ENCODE peak calls at places on chromosomes 11 and 22, in eight cellular contexts. One of them, this sample, is unnamed.

GRCh38 chr11:75728992-75729391 is 11.4 kb downstream of the MOGAT2 start:
- DNase-seq in DND-41: no peak
- DNase-seq in fibroblast of villous mesenchyme: no peak
- DNase-seq in colonic mucosa: no peak
- DNase-seq in cardiac muscle cell: no peak
- DNase-seq in fibroblast of mammary gland: no peak
- DNase-seq in naive thymus-derived CD4-positive, alpha-beta T cell: no peak
- DNase-seq in CD4-positive, alpha-beta memory T cell: no peak
- DNase-seq in this sample: no peak

GRCh38 chr22:27435839-27436581 is 365.5 kb downstream of the MN1 start:
- DNase-seq in fibroblast of villous mesenchyme: peak
- DNase-seq in fibroblast of mammary gland: peak
- DNase-seq in CD4-positive, alpha-beta memory T cell: no peak
- DNase-seq in colonic mucosa: no peak
- DNase-seq in naive thymus-derived CD4-positive, alpha-beta T cell: no peak
- DNase-seq in DND-41: no peak
- DNase-seq in cardiac muscle cell: peak
- DNase-seq in this sample: no peak

GRCh38 chr22:48089601-48090331 is 1327.3 kb downstream of the TBC1D22A start:
- DNase-seq in naive thymus-derived CD4-positive, alpha-beta T cell: no peak
- DNase-seq in fibroblast of villous mesenchyme: peak
- DNase-seq in fibroblast of mammary gland: peak
- DNase-seq in DND-41: peak
- DNase-seq in cardiac muscle cell: no peak
- DNase-seq in colonic mucosa: peak
- DNase-seq in CD4-positive, alpha-beta memory T cell: no peak
- DNase-seq in this sample: no peak

GRCh38 chr11:115616941-115617340 is 112.7 kb upstream of the CADM1 start:
- DNase-seq in fibroblast of mammary gland: peak
- DNase-seq in naive thymus-derived CD4-positive, alpha-beta T cell: no peak
- DNase-seq in fibroblast of villous mesenchyme: peak
- DNase-seq in cardiac muscle cell: no peak
- DNase-seq in CD4-positive, alpha-beta memory T cell: no peak
- DNase-seq in colonic mucosa: no peak
- DNase-seq in DND-41: no peak
- DNase-seq in this sample: no peak

GRCh38 chr11:95269402-95269801 is 38.4 kb upstream of the SESN3 start:
- DNase-seq in fibroblast of mammary gland: peak
- DNase-seq in cardiac muscle cell: no peak
- DNase-seq in colonic mucosa: no peak
- DNase-seq in DND-41: no peak
- DNase-seq in naive thymus-derived CD4-positive, alpha-beta T cell: no peak
- DNase-seq in CD4-positive, alpha-beta memory T cell: no peak
- DNase-seq in fibroblast of villous mesenchyme: no peak
- DNase-seq in this sample: no peak

GRCh38 chr11:61688368-61689163 is 8.4 kb downstream of the DAGLA start:
- DNase-seq in CD4-positive, alpha-beta memory T cell: no peak
- DNase-seq in DND-41: no peak
- DNase-seq in fibroblast of mammary gland: peak
- DNase-seq in naive thymus-derived CD4-positive, alpha-beta T cell: no peak
- DNase-seq in colonic mucosa: peak
- DNase-seq in fibroblast of villous mesenchyme: peak
- DNase-seq in cardiac muscle cell: no peak
- DNase-seq in this sample: no peak

GRCh38 chr11:88469828-88470227 is 132.3 kb upstream of the CTSC start:
- DNase-seq in DND-41: no peak
- DNase-seq in cardiac muscle cell: no peak
- DNase-seq in naive thymus-derived CD4-positive, alpha-beta T cell: no peak
- DNase-seq in colonic mucosa: no peak
- DNase-seq in fibroblast of villous mesenchyme: no peak
- DNase-seq in CD4-positive, alpha-beta memory T cell: no peak
- DNase-seq in fibroblast of mammary gland: no peak
- DNase-seq in this sample: no peak

GRCh38 chr11:60866911-60867870 is at the start of gene ZP1:
- DNase-seq in CD4-positive, alpha-beta memory T cell: no peak
- DNase-seq in fibroblast of villous mesenchyme: no peak
- DNase-seq in colonic mucosa: no peak
- DNase-seq in DND-41: peak
- DNase-seq in fibroblast of mammary gland: peak
- DNase-seq in naive thymus-derived CD4-positive, alpha-beta T cell: no peak
- DNase-seq in cardiac muscle cell: no peak
- DNase-seq in this sample: peak

GRCh38 chr11:12634329-12634728 is 39.9 kb upstream of the TEAD1 start:
- DNase-seq in CD4-positive, alpha-beta memory T cell: no peak
- DNase-seq in colonic mucosa: no peak
- DNase-seq in DND-41: no peak
- DNase-seq in naive thymus-derived CD4-positive, alpha-beta T cell: no peak
- DNase-seq in fibroblast of villous mesenchyme: no peak
- DNase-seq in fibroblast of mammary gland: no peak
- DNase-seq in cardiac muscle cell: no peak
- DNase-seq in this sample: no peak

GRCh38 chr22:29517215-29517908 is 36.2 kb downstream of the THOC5 start:
- DNase-seq in CD4-positive, alpha-beta memory T cell: no peak
- DNase-seq in colonic mucosa: no peak
- DNase-seq in cardiac muscle cell: no peak
- DNase-seq in fibroblast of villous mesenchyme: no peak
- DNase-seq in DND-41: no peak
- DNase-seq in naive thymus-derived CD4-positive, alpha-beta T cell: no peak
- DNase-seq in fibroblast of mammary gland: no peak
- DNase-seq in this sample: no peak

GRCh38 chr22:46056169-46057041 is 79.4 kb upstream of the WNT7B start:
- DNase-seq in fibroblast of villous mesenchyme: peak
- DNase-seq in fibroblast of mammary gland: peak
- DNase-seq in DND-41: no peak
- DNase-seq in cardiac muscle cell: no peak
- DNase-seq in CD4-positive, alpha-beta memory T cell: no peak
- DNase-seq in naive thymus-derived CD4-positive, alpha-beta T cell: no peak
- DNase-seq in colonic mucosa: no peak
- DNase-seq in this sample: no peak

GRCh38 chr22:49403102-49403501 is 424.6 kb downstream of the BRD1 start:
- DNase-seq in DND-41: no peak
- DNase-seq in fibroblast of mammary gland: no peak
- DNase-seq in colonic mucosa: no peak
- DNase-seq in cardiac muscle cell: no peak
- DNase-seq in naive thymus-derived CD4-positive, alpha-beta T cell: no peak
- DNase-seq in fibroblast of villous mesenchyme: no peak
- DNase-seq in CD4-positive, alpha-beta memory T cell: no peak
- DNase-seq in this sample: no peak

GRCh38 chr11:123063396-123064267 is 1.7 kb upstream of the HSPA8 start:
- DNase-seq in CD4-positive, alpha-beta memory T cell: peak
- DNase-seq in DND-41: peak
- DNase-seq in cardiac muscle cell: no peak
- DNase-seq in fibroblast of mammary gland: peak
- DNase-seq in fibroblast of villous mesenchyme: peak
- DNase-seq in naive thymus-derived CD4-positive, alpha-beta T cell: no peak
- DNase-seq in colonic mucosa: peak
- DNase-seq in this sample: peak

GRCh38 chr11:123062892-123063395 is 1.0 kb upstream of the HSPA8 start:
- DNase-seq in colonic mucosa: no peak
- DNase-seq in CD4-positive, alpha-beta memory T cell: no peak
- DNase-seq in fibroblast of villous mesenchyme: peak
- DNase-seq in fibroblast of mammary gland: peak
- DNase-seq in DND-41: no peak
- DNase-seq in cardiac muscle cell: peak
- DNase-seq in naive thymus-derived CD4-positive, alpha-beta T cell: no peak
- DNase-seq in this sample: no peak

GRCh38 chr11:123064268-123064657 is 2.3 kb upstream of the HSPA8 start:
- DNase-seq in fibroblast of villous mesenchyme: peak
- DNase-seq in DND-41: no peak
- DNase-seq in CD4-positive, alpha-beta memory T cell: no peak
- DNase-seq in naive thymus-derived CD4-positive, alpha-beta T cell: no peak
- DNase-seq in fibroblast of mammary gland: no peak
- DNase-seq in cardiac muscle cell: no peak
- DNase-seq in colonic mucosa: no peak
- DNase-seq in this sample: no peak

GRCh38 chr11:123062158-123062891 is 389 bp upstream of the HSPA8 start:
- DNase-seq in CD4-positive, alpha-beta memory T cell: peak
- DNase-seq in cardiac muscle cell: peak
- DNase-seq in fibroblast of mammary gland: peak
- DNase-seq in fibroblast of villous mesenchyme: peak
- DNase-seq in colonic mucosa: peak
- DNase-seq in naive thymus-derived CD4-positive, alpha-beta T cell: peak
- DNase-seq in DND-41: peak
- DNase-seq in this sample: peak

DNA sequence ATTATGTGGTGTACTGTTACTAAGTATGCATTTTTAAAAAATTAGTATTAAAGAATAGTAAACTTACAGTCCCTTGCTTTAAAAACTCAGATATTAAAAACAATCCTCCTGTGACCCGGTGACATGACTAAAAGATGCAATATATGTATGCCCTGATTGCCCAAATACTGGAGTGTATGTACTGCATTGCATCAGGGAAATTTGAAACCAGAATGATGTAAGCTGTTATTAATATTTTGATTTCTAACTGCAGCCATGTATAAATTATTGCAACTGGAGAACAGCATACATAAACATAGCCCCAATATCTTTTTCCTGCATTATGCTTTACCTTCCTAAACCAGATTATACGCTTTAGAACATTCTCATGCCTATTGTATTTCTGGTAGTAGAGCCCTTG is 3.7 kb upstream of the HSPA8 start:
- DNase-seq in fibroblast of mammary gland: peak
- DNase-seq in DND-41: no peak
- DNase-seq in colonic mucosa: no peak
- DNase-seq in fibroblast of villous mesenchyme: peak
- DNase-seq in naive thymus-derived CD4-positive, alpha-beta T cell: no peak
- DNase-seq in CD4-positive, alpha-beta memory T cell: no peak
- DNase-seq in cardiac muscle cell: no peak
- DNase-seq in this sample: no peak
- H3K4me3 ChIP-seq in fibroblast of mammary gland: no peak
- H3K4me3 ChIP-seq in DND-41: no peak
- H3K4me3 ChIP-seq in colonic mucosa: no peak
- H3K4me3 ChIP-seq in fibroblast of villous mesenchyme: no peak
- H3K4me3 ChIP-seq in naive thymus-derived CD4-positive, alpha-beta T cell: no peak
- H3K4me3 ChIP-seq in CD4-positive, alpha-beta memory T cell: no peak
- H3K4me3 ChIP-seq in cardiac muscle cell: no peak
- H3K4me3 ChIP-seq in this sample: no peak

DNA sequence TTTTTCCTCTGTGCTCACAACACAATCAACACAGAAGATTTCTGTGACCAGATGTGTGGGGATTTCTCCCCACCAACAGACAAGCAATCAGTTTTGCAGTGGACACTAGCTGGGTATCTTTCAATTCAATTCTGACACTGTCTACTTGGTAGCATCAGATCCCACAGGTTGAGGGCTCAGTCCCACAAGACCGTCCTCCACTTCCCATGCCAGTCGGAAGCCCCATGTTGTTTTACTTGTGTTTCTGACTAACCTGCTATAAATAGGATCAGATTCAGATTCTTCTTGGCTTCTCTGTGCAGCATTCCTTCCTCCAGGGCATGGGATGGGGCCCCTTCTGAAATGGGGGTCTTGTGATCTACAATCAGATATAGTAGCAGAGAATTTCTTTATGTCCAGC is 19.6 kb downstream of the ACER3 start:
- DNase-seq in CD4-positive, alpha-beta memory T cell: no peak
- DNase-seq in fibroblast of villous mesenchyme: no peak
- DNase-seq in colonic mucosa: no peak
- DNase-seq in fibroblast of mammary gland: peak
- DNase-seq in cardiac muscle cell: no peak
- DNase-seq in DND-41: no peak
- DNase-seq in naive thymus-derived CD4-positive, alpha-beta T cell: no peak
- DNase-seq in this sample: no peak
- H3K4me3 ChIP-seq in CD4-positive, alpha-beta memory T cell: no peak
- H3K4me3 ChIP-seq in fibroblast of villous mesenchyme: no peak
- H3K4me3 ChIP-seq in colonic mucosa: no peak
- H3K4me3 ChIP-seq in fibroblast of mammary gland: no peak
- H3K4me3 ChIP-seq in cardiac muscle cell: no peak
- H3K4me3 ChIP-seq in DND-41: no peak
- H3K4me3 ChIP-seq in naive thymus-derived CD4-positive, alpha-beta T cell: no peak
- H3K4me3 ChIP-seq in this sample: no peak

DNA sequence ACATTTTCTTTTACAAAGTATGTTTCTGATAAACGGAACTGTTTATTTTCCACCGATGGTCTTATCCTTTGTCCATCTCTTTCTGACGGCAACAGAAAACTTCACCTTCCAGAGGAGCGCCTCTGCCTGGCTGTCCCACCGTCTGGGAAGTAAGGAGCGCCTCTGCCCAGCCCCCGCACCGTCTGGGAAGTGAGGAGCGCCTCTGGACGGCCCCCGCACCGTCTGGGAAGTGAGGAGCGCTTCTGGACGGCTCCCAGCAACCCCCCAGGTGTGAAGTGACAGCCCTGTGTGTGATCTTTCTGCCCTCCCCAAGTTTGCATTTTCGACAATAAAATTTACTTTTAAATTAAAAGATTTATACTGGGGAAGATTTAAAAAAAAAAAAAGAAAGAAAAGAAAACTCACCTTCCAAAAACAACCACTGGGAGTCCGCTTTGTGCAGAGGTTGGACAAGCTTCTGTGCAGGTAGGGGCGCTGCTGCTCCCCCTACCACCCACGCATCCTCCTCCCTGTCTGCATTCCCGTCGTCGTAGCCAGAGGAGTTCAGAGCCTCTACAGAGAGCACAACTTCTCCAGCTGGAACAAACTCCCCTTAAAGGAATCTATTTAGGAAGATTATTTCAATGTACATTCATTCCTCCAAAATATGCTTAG is 1.0 kb upstream of the APOBEC3B start:
- DNase-seq in colonic mucosa: peak
- DNase-seq in DND-41: no peak
- DNase-seq in naive thymus-derived CD4-positive, alpha-beta T cell: no peak
- DNase-seq in fibroblast of mammary gland: peak
- DNase-seq in cardiac muscle cell: peak
- DNase-seq in CD4-positive, alpha-beta memory T cell: no peak
- DNase-seq in fibroblast of villous mesenchyme: no peak
- DNase-seq in this sample: peak
- H3K4me3 ChIP-seq in colonic mucosa: no peak
- H3K4me3 ChIP-seq in DND-41: no peak
- H3K4me3 ChIP-seq in naive thymus-derived CD4-positive, alpha-beta T cell: no peak
- H3K4me3 ChIP-seq in fibroblast of mammary gland: no peak
- H3K4me3 ChIP-seq in cardiac muscle cell: no peak
- H3K4me3 ChIP-seq in CD4-positive, alpha-beta memory T cell: no peak
- H3K4me3 ChIP-seq in fibroblast of villous mesenchyme: no peak
- H3K4me3 ChIP-seq in this sample: no peak

DNA sequence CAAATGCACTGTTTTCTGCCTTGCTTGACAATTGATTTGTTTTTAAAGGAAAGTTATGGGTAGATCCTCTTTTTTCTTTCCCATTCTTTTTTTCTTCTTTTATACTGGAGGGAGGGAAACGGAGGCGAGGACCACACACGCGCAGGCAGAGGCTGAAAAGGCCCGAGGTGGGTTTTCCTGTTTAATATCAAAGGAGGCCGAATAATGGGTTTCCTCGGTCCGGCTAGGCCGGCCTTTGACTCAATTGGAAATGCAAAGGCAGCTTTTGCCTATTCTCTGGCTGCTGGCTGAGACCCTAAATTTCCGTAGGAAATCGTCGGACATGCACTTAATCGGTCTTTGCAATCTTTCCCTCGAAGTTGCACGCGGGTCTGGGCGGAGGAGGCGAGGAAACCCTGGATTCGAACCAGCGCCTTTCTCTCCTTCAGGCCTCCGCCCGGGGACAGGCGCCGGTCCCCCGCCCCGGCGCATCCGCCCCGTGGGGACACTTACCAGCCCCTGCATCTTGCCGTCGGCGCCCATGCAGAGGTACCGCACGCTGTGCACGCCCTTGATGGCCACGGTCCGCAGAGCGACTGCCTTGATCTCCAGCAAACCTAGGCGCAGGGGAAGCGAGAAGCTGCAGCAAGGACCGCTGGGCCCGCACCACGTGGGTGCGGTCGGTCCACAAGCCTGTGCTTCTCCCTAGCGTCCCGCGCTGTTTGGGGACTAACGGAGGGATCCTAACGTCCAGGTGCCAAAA is 882 bp downstream of the FGF19 start:
- DNase-seq in fibroblast of mammary gland: no peak
- DNase-seq in colonic mucosa: no peak
- DNase-seq in cardiac muscle cell: no peak
- DNase-seq in naive thymus-derived CD4-positive, alpha-beta T cell: no peak
- DNase-seq in DND-41: no peak
- DNase-seq in fibroblast of villous mesenchyme: no peak
- DNase-seq in CD4-positive, alpha-beta memory T cell: no peak
- DNase-seq in this sample: no peak
- H3K4me3 ChIP-seq in fibroblast of mammary gland: no peak
- H3K4me3 ChIP-seq in colonic mucosa: no peak
- H3K4me3 ChIP-seq in cardiac muscle cell: no peak
- H3K4me3 ChIP-seq in naive thymus-derived CD4-positive, alpha-beta T cell: no peak
- H3K4me3 ChIP-seq in DND-41: no peak
- H3K4me3 ChIP-seq in fibroblast of villous mesenchyme: no peak
- H3K4me3 ChIP-seq in CD4-positive, alpha-beta memory T cell: no peak
- H3K4me3 ChIP-seq in this sample: no peak

This sample was measured in Jurkat, Clone E6-1.